ENCODE peak calls at places on chromosomes 4 and X, in nine cellular contexts. F, A, M, S, K, B, X, D and P are unnamed samples.
A peak's percentile ranks its signal among the peaks of the same experiment; 100 is the strongest.

GRCh38 chrX:149060921-149061320 is 444.2 kb downstream of the IDS start:
- DNase-seq in F (no peak), A (no peak), M (no peak), S (no peak), K (no peak), B (no peak), X (no peak), D (no peak), P (no peak)

GRCh38 chrX:114267127-114267526 is 316.8 kb upstream of the HTR2C start:
- DNase-seq in F (no peak), A (no peak), M (no peak), S (no peak), K (peak; percentile 1), B (no peak), X (no peak), D (no peak), P (no peak)

GRCh38 chr4:38678078-38678477 is 14.1 kb downstream of the KLF3 start:
- DNase-seq in F (no peak), A (no peak), M (no peak), S (no peak), K (no peak), B (peak; percentile 84), X (no peak), D (no peak), P (no peak)

GRCh38 chr4:105894570-105895323 is 524 bp upstream of the NPNT start:
- DNase-seq in F (peak; percentile 51), A (no peak), M (no peak), S (no peak), K (no peak), B (no peak), X (no peak), D (no peak), P (no peak)

GRCh38 chr4:80115368-80116181 is 42.5 kb upstream of the ANTXR2 start:
- DNase-seq in F (no peak), A (no peak), M (no peak), S (no peak), K (no peak), B (no peak), X (no peak), D (no peak), P (no peak)

GRCh38 chr4:3436798-3437581 is 4.8 kb upstream of the HGFAC start:
- DNase-seq in F (no peak), A (no peak), M (peak; percentile 53), S (no peak), K (no peak), B (no peak), X (no peak), D (no peak), P (no peak)

GRCh38 chrX:100368167-100368566 is 41.9 kb downstream of the PCDH19 start:
- DNase-seq in F (peak; percentile 1), A (peak; percentile 11), M (no peak), S (no peak), K (peak; percentile 25), B (no peak), X (peak; percentile 19), D (no peak), P (no peak)

GRCh38 chrX:104742345-104742744 is 176.3 kb downstream of the IL1RAPL2 start:
- DNase-seq in F (no peak), A (no peak), M (no peak), S (no peak), K (no peak), B (no peak), X (no peak), D (no peak), P (no peak)

GRCh38 chr4:122873752-122874151 is 47.1 kb downstream of the FGF2 start:
- DNase-seq in F (no peak), A (no peak), M (no peak), S (no peak), K (no peak), B (peak; percentile 48), X (no peak), D (no peak), P (no peak)

GRCh38 chr4:173516621-173517612 is 13.1 kb downstream of the HAND2 start:
- DNase-seq in F (no peak), A (no peak), M (no peak), S (no peak), K (no peak), B (no peak), X (no peak), D (no peak), P (no peak)

GRCh38 chr4:173517781-173518371 is 12.2 kb downstream of the HAND2 start:
- DNase-seq in F (no peak), A (no peak), M (no peak), S (no peak), K (peak; percentile 50), B (no peak), X (no peak), D (no peak), P (no peak)

GRCh38 chr4:173514641-173515217 is 15.3 kb downstream of the HAND2 start:
- DNase-seq in F (no peak), A (no peak), M (no peak), S (no peak), K (no peak), B (no peak), X (no peak), D (no peak), P (no peak)

GRCh38 chr4:173513651-173514050 is 16.4 kb downstream of the HAND2 start:
- DNase-seq in F (no peak), A (no peak), M (no peak), S (no peak), K (no peak), B (no peak), X (no peak), D (no peak), P (no peak)

DNA sequence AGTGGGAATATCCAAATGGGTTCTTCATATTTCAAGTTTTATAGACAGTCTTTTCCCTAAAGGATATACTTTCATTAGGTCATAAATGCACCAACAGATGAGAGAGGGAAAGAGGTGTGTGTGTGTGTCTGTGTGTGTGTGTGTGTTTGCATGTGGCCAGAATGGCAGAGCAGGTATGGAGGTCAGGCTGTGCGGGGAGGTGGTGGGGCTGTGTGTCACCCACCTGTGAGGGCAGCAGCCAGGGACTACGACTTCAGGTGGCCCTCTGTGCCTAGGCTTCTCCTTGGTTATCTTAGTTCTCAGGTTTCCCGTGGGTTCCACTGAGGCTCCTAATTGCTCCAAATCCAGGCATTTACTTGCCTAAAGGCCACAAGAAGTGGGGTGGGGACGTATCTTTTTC is 14.6 kb downstream of the HAND2 start:
- DNase-seq in F (no peak), A (no peak), M (no peak), S (no peak), K (no peak), B (no peak), X (no peak), D (no peak), P (no peak)
- TF ChIP-seq CTCF in F (no peak), A (no peak), M (no peak), S (no peak), K (no peak), B (no peak), X (no peak), D (no peak), P (no peak)

DNA sequence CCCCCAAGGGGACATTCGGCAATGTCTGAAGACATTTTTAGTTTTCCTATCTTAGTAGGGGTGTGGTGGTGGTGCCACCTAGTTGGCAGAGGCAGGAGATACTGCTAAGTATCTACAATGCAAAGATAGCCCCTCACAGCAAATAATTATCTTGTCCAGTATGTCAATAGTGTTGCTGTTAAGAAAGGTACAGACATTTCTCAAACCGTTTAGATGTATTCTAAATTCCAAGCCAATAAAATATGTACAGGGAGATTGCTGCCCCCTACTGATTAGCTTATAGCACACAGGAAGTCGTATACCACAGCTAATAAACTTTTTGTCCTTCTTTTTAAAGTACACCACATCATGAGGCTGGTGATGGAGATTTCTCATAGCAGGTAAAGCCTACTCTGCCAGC is 260.5 kb downstream of the TMA16 start:
- DNase-seq in F (peak; percentile 11), A (peak; percentile 55), M (no peak), S (no peak), K (peak; percentile 21), B (peak; percentile 3), X (no peak), D (no peak), P (no peak)
- TF ChIP-seq CTCF in F (peak; percentile 12), A (peak; percentile 89), M (no peak), S (no peak), K (peak; percentile 36), B (peak; percentile 49), X (no peak), D (no peak), P (peak; percentile 62)

DNA sequence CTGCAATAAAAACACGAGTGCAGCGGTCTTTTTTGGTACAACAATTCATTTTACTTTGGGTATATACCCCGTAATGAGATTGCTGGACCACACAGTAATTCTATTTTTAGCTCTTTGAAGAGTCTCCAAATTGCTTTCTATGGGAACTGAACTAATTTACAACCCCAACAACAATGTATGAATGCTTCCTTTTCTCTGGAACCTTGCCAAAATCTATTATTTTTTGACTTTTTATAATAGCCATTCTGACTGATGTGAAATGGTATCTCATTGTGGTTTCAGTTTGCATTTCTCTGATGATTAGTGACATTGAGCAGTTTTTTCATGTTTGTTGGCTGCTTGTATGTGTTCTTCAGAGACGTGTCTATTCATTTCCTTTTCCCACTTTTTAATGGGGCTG is 240.8 kb downstream of the STK32B start:
- DNase-seq in F (no peak), A (no peak), M (no peak), S (no peak), K (no peak), B (no peak), X (no peak), D (no peak), P (no peak)
- TF ChIP-seq CTCF in F (no peak), A (no peak), M (no peak), S (no peak), K (no peak), B (no peak), X (no peak), D (no peak), P (no peak)

GRCh38 chr4:4876945-4877661 is 17.6 kb downstream of the MSX1 start:
- DNase-seq in F (no peak), A (no peak), M (no peak), S (no peak), K (no peak), B (no peak), X (no peak), D (peak; percentile 32), P (no peak)

GRCh38 chr4:4875611-4876010 is 16.1 kb downstream of the MSX1 start:
- DNase-seq in F (no peak), A (no peak), M (no peak), S (no peak), K (no peak), B (no peak), X (no peak), D (no peak), P (no peak)

GRCh38 chr4:4884611-4885010 is 25.1 kb downstream of the MSX1 start:
- DNase-seq in F (no peak), A (no peak), M (no peak), S (no peak), K (no peak), B (no peak), X (no peak), D (peak; percentile 12), P (no peak)

GRCh38 chr4:4881432-4881831 is 22.0 kb downstream of the MSX1 start:
- DNase-seq in F (no peak), A (no peak), M (no peak), S (no peak), K (no peak), B (no peak), X (no peak), D (no peak), P (no peak)

DNA sequence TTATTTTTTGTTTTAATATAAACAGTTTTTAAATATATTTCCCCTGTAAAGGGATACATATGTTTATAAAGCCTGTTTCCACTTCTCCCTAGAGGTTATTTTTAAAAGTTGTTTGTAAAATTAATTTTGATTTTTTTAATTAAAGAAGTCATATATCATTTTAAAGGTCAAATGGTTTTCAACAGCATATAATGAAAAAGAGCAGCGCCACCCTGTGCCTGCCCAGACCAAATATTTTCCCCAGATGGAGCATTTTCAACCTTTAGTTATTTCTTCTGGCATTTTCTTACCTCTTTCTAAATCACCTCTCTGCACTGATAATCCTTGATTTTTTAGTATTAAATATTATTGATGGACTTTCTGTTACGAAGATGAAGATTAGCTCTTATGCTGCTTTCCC is 21.0 kb downstream of the MSX1 start:
- DNase-seq in F (peak; percentile 42), A (peak; percentile 9), M (no peak), S (no peak), K (no peak), B (no peak), X (no peak), D (no peak), P (no peak)
- TF ChIP-seq CTCF in F (no peak), A (peak; percentile 79), M (no peak), S (peak; percentile 8), K (peak; percentile 36), B (peak; percentile 36), X (peak; percentile 28), D (no peak), P (peak; percentile 20)